ENCODE peak calls at places on chromosome 1, in eight cellular contexts. R, E, T, Q, M, F, N and V are unnamed samples.

GRCh38 chr1:156583821-156584622 is 4.5 kb downstream of the TTC24 start:
- DNase-seq in R (peak; percentile 92), E (peak; percentile 42), T (peak; percentile 88), Q (peak; percentile 39), M (peak; percentile 90), F (no peak), N (peak; percentile 93), V (no peak)

GRCh38 chr1:228185641-228185965 is 20.0 kb downstream of the IBA57 start:
- DNase-seq in R (no peak), E (no peak), T (no peak), Q (no peak), M (no peak), F (no peak), N (no peak), V (no peak)

GRCh38 chr1:45340816-45341215 is 576 bp upstream of the MUTYH start:
- DNase-seq in R (no peak), E (no peak), T (peak; percentile 19), Q (no peak), M (peak; percentile 74), F (no peak), N (no peak), V (no peak)

GRCh38 chr1:1627842-1628655 is 3.9 kb upstream of the MMP23B start:
- DNase-seq in R (no peak), E (no peak), T (no peak), Q (peak; percentile 53), M (peak; percentile 1), F (peak; percentile 66), N (no peak), V (no peak)

GRCh38 chr1:168506204-168506819 is 37.5 kb downstream of the XCL2 start:
- DNase-seq in R (no peak), E (peak; percentile 83), T (no peak), Q (no peak), M (no peak), F (no peak), N (no peak), V (no peak)

GRCh38 chr1:85321237-85321964 is 45.0 kb upstream of the BCL10 start:
- DNase-seq in R (no peak), E (peak; percentile 80), T (no peak), Q (no peak), M (no peak), F (no peak), N (no peak), V (no peak)

GRCh38 chr1:91736999-91737615 is 148.8 kb downstream of the TGFBR3 start:
- DNase-seq in R (peak; percentile 76), E (peak; percentile 93), T (peak; percentile 86), Q (no peak), M (no peak), F (no peak), N (no peak), V (no peak)

GRCh38 chr1:228827026-228827425 is 91.7 kb downstream of the RHOU start:
- DNase-seq in R (no peak), E (no peak), T (no peak), Q (no peak), M (no peak), F (no peak), N (no peak), V (no peak)

GRCh38 chr1:72567511-72567910 is 285.2 kb upstream of the NEGR1 start:
- DNase-seq in R (no peak), E (no peak), T (no peak), Q (no peak), M (no peak), F (no peak), N (no peak), V (no peak)

GRCh38 chr1:109391626-109392025 is 6.1 kb downstream of the SORT1 start:
- DNase-seq in R (no peak), E (no peak), T (no peak), Q (no peak), M (peak; percentile 74), F (no peak), N (no peak), V (no peak)

GRCh38 chr1:203444077-203444683 is 31.4 kb upstream of the PRELP start:
- DNase-seq in R (no peak), E (no peak), T (no peak), Q (no peak), M (peak; percentile 60), F (no peak), N (no peak), V (no peak)

GRCh38 chr1:94024109-94024792 is 96.7 kb downstream of the ABCA4 start:
- DNase-seq in R (no peak), E (no peak), T (no peak), Q (no peak), M (no peak), F (no peak), N (no peak), V (no peak)

GRCh38 chr1:107858323-107858722 is 106.7 kb downstream of the VAV3 start:
- DNase-seq in R (no peak), E (no peak), T (no peak), Q (no peak), M (no peak), F (no peak), N (no peak), V (no peak)

GRCh38 chr1:165897326-165898303 is 70.2 kb downstream of the UCK2 start:
- DNase-seq in R (no peak), E (no peak), T (no peak), Q (no peak), M (no peak), F (no peak), N (no peak), V (no peak)

GRCh38 chr1:160017592-160017991 is 14.2 kb downstream of the PIGM start:
- DNase-seq in R (no peak), E (no peak), T (no peak), Q (no peak), M (no peak), F (no peak), N (no peak), V (no peak)

GRCh38 chr1:173016409-173016808 is 34.3 kb downstream of the TNFSF18 start:
- DNase-seq in R (no peak), E (no peak), T (no peak), Q (no peak), M (no peak), F (no peak), N (no peak), V (no peak)
- H3K4me1 ChIP-seq in R (no peaks in the 10 kb centered on the region), E (no peaks in the 10 kb centered on the region), T (no peaks in the 10 kb centered on the region), Q (no peaks in the 10 kb centered on the region), M (peaks cover 56% of the 10 kb centered on the region), F (no peaks in the 10 kb centered on the region), N (peaks cover 12% of the 10 kb centered on the region), V (no peaks in the 10 kb centered on the region)

GRCh38 chr1:53804791-53805505 is 33.1 kb downstream of the NDC1 start:
- DNase-seq in R (no peak), E (no peak), T (no peak), Q (no peak), M (no peak), F (no peak), N (no peak), V (no peak)
- H3K4me1 ChIP-seq in R (no peaks in the 10 kb centered on the region), E (no peaks in the 10 kb centered on the region), T (no peaks in the 10 kb centered on the region), Q (no peaks in the 10 kb centered on the region), M (no peaks in the 10 kb centered on the region), F (no peaks in the 10 kb centered on the region), N (no peaks in the 10 kb centered on the region), V (no peaks in the 10 kb centered on the region)

GRCh38 chr1:8643542-8644536 is 173.6 kb downstream of the RERE start:
- DNase-seq in R (no peak), E (no peak), T (no peak), Q (no peak), M (peak; percentile 67), F (no peak), N (no peak), V (no peak)
- H3K4me1 ChIP-seq in R (no peaks in the 10 kb centered on the region), E (peaks cover 8% of the 10 kb centered on the region), T (peaks cover 21% of the 10 kb centered on the region), Q (no peaks in the 10 kb centered on the region), M (peaks cover 31% of the 10 kb centered on the region), F (peaks cover 16% of the 10 kb centered on the region), N (no peaks in the 10 kb centered on the region), V (peaks cover 70% of the 10 kb centered on the region)

DNA sequence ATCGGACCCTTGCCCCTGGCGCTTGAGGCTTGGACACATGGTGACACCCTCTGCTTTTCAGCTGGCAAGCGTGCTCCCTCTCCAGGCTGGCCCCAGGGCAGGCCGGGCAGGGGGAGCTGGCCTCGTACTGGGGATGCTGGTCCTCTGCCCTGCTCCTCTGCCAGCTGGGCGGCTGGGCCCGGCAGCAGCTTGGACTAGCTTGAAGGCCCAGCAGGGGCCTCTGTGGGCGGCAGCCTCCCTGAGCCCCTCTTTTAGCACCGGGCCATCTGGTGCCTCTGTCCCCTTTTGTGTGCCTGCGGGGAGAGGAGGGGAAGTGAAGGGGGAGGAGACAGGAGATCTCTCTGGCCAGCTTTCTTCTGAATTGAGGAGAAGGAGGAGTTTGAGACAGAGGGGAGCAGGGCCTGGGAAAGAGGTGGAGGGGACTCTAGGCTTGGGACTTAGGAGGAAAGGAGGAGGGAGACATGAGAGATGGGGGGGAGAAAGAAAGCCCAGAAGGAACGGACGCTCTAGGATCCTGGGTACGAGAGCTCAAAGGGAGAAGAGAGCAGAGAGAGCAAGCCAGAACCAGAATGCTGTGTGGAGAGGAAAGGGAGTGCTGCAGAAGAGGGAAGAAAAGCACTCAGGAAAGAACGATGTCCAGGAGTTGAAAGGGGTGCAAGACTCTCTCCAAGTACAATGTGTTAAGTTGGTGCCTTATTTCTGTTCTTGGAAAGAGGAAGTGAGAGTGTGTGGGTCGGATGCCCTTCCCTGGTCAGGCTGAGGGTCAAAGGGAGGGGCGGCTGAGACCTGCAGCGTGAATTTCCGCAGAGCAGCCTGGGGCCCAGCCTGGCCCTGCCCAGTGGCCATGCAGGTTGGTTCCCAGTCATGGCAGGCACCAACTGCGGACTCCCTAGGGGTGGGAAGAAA is 40.3 kb downstream of the IER5 start:
- DNase-seq in R (no peak), E (no peak), T (no peak), Q (peak; percentile 50), M (peak; percentile 63), F (peak; percentile 85), N (no peak), V (no peak)
- H3K4me1 ChIP-seq in R (peaks cover 40% of the 10 kb centered on the region), E (peaks cover 5% of the 10 kb centered on the region), T (peaks cover 76% of the 10 kb centered on the region), Q (no peaks in the 10 kb centered on the region), M (peaks cover 49% of the 10 kb centered on the region), F (peaks cover 45% of the 10 kb centered on the region), N (peaks cover 16% of the 10 kb centered on the region), V (peaks cover 81% of the 10 kb centered on the region)

DNA sequence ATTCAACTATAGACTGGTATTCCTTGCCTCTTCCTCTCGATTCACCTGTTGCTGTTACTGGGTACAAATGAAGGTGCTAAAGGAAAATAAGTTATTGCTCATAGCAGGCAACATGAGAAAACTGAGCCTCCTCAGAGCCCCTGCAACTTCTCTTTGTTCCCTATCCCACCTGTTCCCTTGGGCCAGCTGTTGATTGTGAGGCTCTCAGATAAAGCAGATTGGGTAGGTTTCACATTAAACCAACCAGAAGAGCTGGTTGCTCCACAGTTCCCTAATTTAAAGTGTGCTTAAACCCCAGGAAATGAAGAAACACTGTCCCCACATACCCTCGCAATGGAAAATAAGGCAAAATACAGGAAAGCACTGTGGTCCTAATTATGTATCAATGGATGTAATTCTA is 4.8 kb downstream of the DEDD start:
- DNase-seq in R (no peak), E (no peak), T (no peak), Q (no peak), M (no peak), F (no peak), N (no peak), V (no peak)
- H3K4me1 ChIP-seq in R (no peaks in the 10 kb centered on the region), E (peaks cover 10% of the 10 kb centered on the region), T (peaks cover 11% of the 10 kb centered on the region), Q (peaks cover 3% of the 10 kb centered on the region), M (peaks cover 19% of the 10 kb centered on the region), F (peaks cover 44% of the 10 kb centered on the region), N (peaks cover 9% of the 10 kb centered on the region), V (peaks cover 49% of the 10 kb centered on the region)

GRCh38 chr1:205444931-205445652 is 10.8 kb downstream of the BLACAT1 start:
- DNase-seq in R (peak; percentile 99), E (peak; percentile 50), T (no peak), Q (no peak), M (peak; percentile 72), F (no peak), N (peak; percentile 74), V (peak; percentile 45)
- H3K4me1 ChIP-seq in R (peaks cover 62% of the 10 kb centered on the region), E (peaks cover 40% of the 10 kb centered on the region), T (peaks cover 23% of the 10 kb centered on the region), Q (peaks cover 24% of the 10 kb centered on the region), M (peaks cover 67% of the 10 kb centered on the region), F (peaks cover 26% of the 10 kb centered on the region), N (peaks cover 59% of the 10 kb centered on the region), V (peaks cover 32% of the 10 kb centered on the region)

GRCh38 chr1:41712081-41712480 is 206.6 kb downstream of the HIVEP3 start:
- DNase-seq in R (no peak), E (no peak), T (no peak), Q (no peak), M (no peak), F (peak; percentile 44), N (no peak), V (no peak)
- H3K4me1 ChIP-seq in R (peaks cover 29% of the 10 kb centered on the region), E (peaks cover 10% of the 10 kb centered on the region), T (peaks cover 17% of the 10 kb centered on the region), Q (no peaks in the 10 kb centered on the region), M (no peaks in the 10 kb centered on the region), F (no peaks in the 10 kb centered on the region), N (peaks cover 8% of the 10 kb centered on the region), V (peaks cover 16% of the 10 kb centered on the region)